ENCODE peak calls at places on chromosomes 1 and 21, in eight cellular contexts. Q is lower lobe of right lung; I is nephron progenitor cell; N is stimulated activated CD8-positive, alpha-beta memory T cell treated with anti-CD3 and anti-CD28 coated beads, Interleukin-2, amount 100 ng/mL, for 1 hour; J is adrenal gland; K is memory B cell; C is activated T-cell treated with anti-CD3 and anti-CD28 coated beads, Interleukin-2, amount 50 U/mL, for 1 hour; S is astrocyte of the spinal cord. T is an unnamed sample.

GRCh38 chr1:117656202-117656641 is 50.4 kb downstream of the TENT5C start:
- DNase-seq in Q (no peak), S (no peak), N (peak), J (no peak), K (peak), C (peak), I (no peak), T (no peak)

GRCh38 chr1:192263436-192263835 is 53.4 kb upstream of the RGS21 start:
- DNase-seq in N (no peak), S (peak), I (no peak), J (no peak), C (no peak), K (no peak), Q (no peak), T (no peak)

GRCh38 chr21:35254006-35254751 is 205.1 kb upstream of the RUNX1 start:
- DNase-seq in K (no peak), I (no peak), J (no peak), Q (no peak), C (no peak), N (no peak), S (peak), T (peak)

GRCh38 chr1:43382027-43382771 is 7.4 kb downstream of the MED8 start:
- DNase-seq in S (no peak), I (no peak), C (no peak), K (no peak), Q (no peak), J (no peak), N (no peak), T (no peak)

GRCh38 chr1:81950845-81951244 is 150.1 kb downstream of the ADGRL2 start:
- DNase-seq in J (no peak), Q (no peak), S (no peak), C (no peak), N (no peak), I (no peak), K (no peak), T (no peak)

GRCh38 chr1:177568702-177569101 is 397.9 kb downstream of the BRINP2 start:
- DNase-seq in S (no peak), K (no peak), N (no peak), C (no peak), I (no peak), J (no peak), Q (no peak), T (no peak)

GRCh38 chr1:113811353-113811887 is 856 bp downstream of the RSBN1 start:
- DNase-seq in N (no peak), Q (peak), I (peak), C (no peak), S (peak), K (no peak), J (peak), T (peak)

GRCh38 chr1:245715291-245715701 is 560.5 kb downstream of the KIF26B start:
- DNase-seq in S (peak), Q (no peak), N (no peak), I (no peak), J (no peak), K (no peak), C (no peak), T (no peak)

GRCh38 chr1:161039154-161039545 is 386 bp upstream of the TSTD1 start:
- DNase-seq in Q (no peak), I (no peak), N (no peak), J (no peak), K (no peak), C (no peak), S (no peak), T (no peak)

GRCh38 chr1:12055259-12055658 is 7.8 kb upstream of the TNFRSF8 start:
- DNase-seq in I (no peak), J (no peak), N (no peak), S (no peak), C (no peak), K (no peak), Q (no peak), T (no peak)

GRCh38 chr1:154568165-154568815 is 712 bp downstream of the CHRNB2 start:
- DNase-seq in Q (no peak), I (no peak), K (no peak), N (no peak), J (no peak), C (no peak), S (no peak), T (no peak)

GRCh38 chr1:36638268-36638667 is 155.6 kb upstream of the CSF3R start:
- DNase-seq in C (no peak), I (no peak), N (no peak), S (peak), K (no peak), Q (no peak), J (no peak), T (no peak)

GRCh38 chr1:110602466-110602865 is 3.7 kb downstream of the KCNA2 start:
- DNase-seq in N (no peak), I (no peak), S (no peak), C (no peak), K (no peak), J (no peak), Q (no peak), T (no peak)

GRCh38 chr1:62395291-62395690 is 41.6 kb upstream of the USP1 start:
- DNase-seq in J (no peak), C (no peak), K (no peak), Q (no peak), S (no peak), I (no peak), N (no peak), T (no peak)

GRCh38 chr1:156126043-156126700 is 11.7 kb downstream of the LMNA start:
- DNase-seq in K (no peak), N (peak), S (peak), C (peak), Q (peak), I (peak), J (peak), T (peak)

GRCh38 chr1:192983349-192983980 is 75.7 kb downstream of the UCHL5 start:
- DNase-seq in J (no peak), K (no peak), C (no peak), Q (no peak), I (no peak), N (no peak), S (no peak), T (no peak)

GRCh38 chr1:9905010-9905409 is 5.1 kb downstream of the CTNNBIP1 start:
- DNase-seq in Q (no peak), K (no peak), J (no peak), N (no peak), S (peak), I (no peak), C (no peak), T (no peak)

GRCh38 chr1:193025218-193025617 is 33.9 kb downstream of the UCHL5 start:
- DNase-seq in J (no peak), C (no peak), N (no peak), Q (no peak), S (no peak), K (no peak), I (no peak), T (no peak)

GRCh38 chr1:172960454-172961208 is 90.1 kb downstream of the TNFSF18 start:
- DNase-seq in I (no peak), K (no peak), N (no peak), S (peak), C (no peak), J (no peak), Q (no peak), T (peak)

GRCh38 chr1:69613414-69613813 is 45.7 kb downstream of the LRRC7 start:
- DNase-seq in J (no peak), S (no peak), N (no peak), C (no peak), K (no peak), I (no peak), Q (no peak), T (no peak)

GRCh38 chr1:182317489-182318180 is 74.0 kb downstream of the GLUL start:
- DNase-seq in C (no peak), K (no peak), I (no peak), N (no peak), S (no peak), J (no peak), Q (no peak), T (no peak)

GRCh38 chr1:182615468-182616129 is 11.4 kb upstream of the RGS16 start:
- DNase-seq in I (no peak), K (no peak), J (no peak), N (no peak), C (peak), Q (peak), S (peak), T (no peak)

GRCh38 chr1:230809205-230809990 is 58.9 kb downstream of the C1orf198 start:
- DNase-seq in J (no peak), Q (no peak), N (no peak), I (no peak), S (no peak), K (no peak), C (no peak), T (no peak)

GRCh38 chr1:173127369-173128307 is 76.9 kb upstream of the TNFSF18 start:
- DNase-seq in Q (no peak), J (no peak), I (no peak), N (no peak), C (no peak), K (no peak), S (no peak), T (no peak)

GRCh38 chr1:116375884-116376733 is 3.1 kb downstream of the ATP1A1 start:
- DNase-seq in Q (peak), S (peak), I (peak), C (peak), K (no peak), N (peak), J (peak), T (peak)

GRCh38 chr1:54273837-54274192 is 73.8 kb downstream of the MRPL37 start:
- DNase-seq in K (no peak), C (no peak), Q (no peak), I (no peak), N (no peak), J (peak), S (peak), T (no peak)

GRCh38 chr1:177525176-177525575 is 354.4 kb downstream of the BRINP2 start:
- DNase-seq in I (no peak), J (no peak), N (no peak), S (no peak), K (no peak), C (no peak), Q (no peak), T (no peak)

GRCh38 chr1:156160000-156160743 is 6.8 kb downstream of the SEMA4A start:
- DNase-seq in S (no peak), C (no peak), Q (no peak), N (no peak), K (no peak), I (no peak), J (peak), T (no peak)

T was measured in H4.